ENCODE peak calls at places on chromosome X, in ten cellular contexts. X is WTC11; M is naive thymus-derived CD4-positive, alpha-beta T cell; C is BJ; A is GM19239; T is activated CD4-positive, CD25-positive, alpha-beta regulatory T cell treated with anti-CD3 and anti-CD28 coated beads, Interleukin-2, amount 50 U/mL, for 72 hours; F is lung; L is dorsolateral prefrontal cortex; I is NCI-H774; Z is upper lobe of left lung. U is an unnamed sample.

GRCh38 chrX:118513120-118513899 is 17.7 kb downstream of the DOCK11 start:
- DNase-seq in X (no peak), M (no peak), C (no peak), A (no peak), T (no peak), F (no peak), L (no peak), I (no peak), Z (no peak), U (no peak)

GRCh38 chrX:119696251-119696890 is 3.4 kb upstream of the SEPTIN6 start:
- DNase-seq in X (no peak), M (no peak), C (no peak), A (no peak), T (no peak), F (no peak), L (no peak), I (no peak), Z (no peak), U (no peak)

GRCh38 chrX:155893513-155893912 is 12.4 kb downstream of the VAMP7 start:
- DNase-seq in X (no peak), M (no peak), C (no peak), A (no peak), T (no peak), F (no peak), L (no peak), I (no peak), Z (no peak), U (no peak)

GRCh38 chrX:68699960-68700746 is 52.7 kb downstream of the STARD8 start:
- DNase-seq in X (no peak), M (no peak), C (no peak), A (no peak), T (no peak), F (no peak), L (no peak), I (no peak), Z (no peak), U (no peak)

GRCh38 chrX:112668476-112669404 is 11.0 kb downstream of the LHFPL1 start:
- DNase-seq in X (no peak), M (no peak), C (no peak), A (no peak), T (no peak), F (no peak), L (no peak), I (no peak), Z (no peak), U (no peak)

GRCh38 chrX:16772460-16772859 is 13.8 kb upstream of the TXLNG start:
- DNase-seq in X (peak), M (no peak), C (no peak), A (no peak), T (no peak), F (no peak), L (no peak), I (no peak), Z (no peak), U (no peak)

GRCh38 chrX:110178179-110178865 is 139.6 kb downstream of the AMMECR1 start:
- DNase-seq in X (no peak), M (no peak), C (no peak), A (no peak), T (no peak), F (no peak), L (no peak), I (no peak), Z (no peak), U (no peak)

GRCh38 chrX:154603438-154604430 is 15.3 kb downstream of the CTAG1B start:
- DNase-seq in X (no peak), M (no peak), C (no peak), A (no peak), T (no peak), F (no peak), L (no peak), I (no peak), Z (peak), U (no peak)

GRCh38 chrX:2751291-2751690 is 549 bp upstream of the XG start:
- DNase-seq in X (no peak), M (no peak), C (no peak), A (no peak), T (no peak), F (no peak), L (no peak), I (no peak), Z (no peak), U (no peak)

GRCh38 chrX:41276661-41277506 is 57.1 kb upstream of the DDX3X start:
- DNase-seq in X (no peak), M (no peak), C (no peak), A (no peak), T (no peak), F (no peak), L (no peak), I (no peak), Z (no peak), U (peak)

GRCh38 chrX:72042860-72043248 is 88.9 kb downstream of the RTL5 start:
- DNase-seq in X (no peak), M (no peak), C (no peak), A (no peak), T (no peak), F (no peak), L (no peak), I (no peak), Z (no peak), U (no peak)

GRCh38 chrX:78321809-78322208 is 5.6 kb downstream of the CYSLTR1 start:
- DNase-seq in X (no peak), M (peak), C (no peak), A (no peak), T (no peak), F (peak), L (no peak), I (no peak), Z (no peak), U (peak)

GRCh38 chrX:133859336-133859735 is 126.1 kb downstream of the GPC3 start:
- DNase-seq in X (no peak), M (no peak), C (no peak), A (no peak), T (no peak), F (no peak), L (no peak), I (no peak), Z (no peak), U (no peak)

GRCh38 chrX:153966841-153967535 is 4.6 kb downstream of the HCFC1 start:
- DNase-seq in X (no peak), M (peak), C (no peak), A (no peak), T (no peak), F (no peak), L (no peak), I (no peak), Z (no peak), U (peak)

GRCh38 chrX:109830704-109831206 is 97.7 kb upstream of the ACSL4 start:
- DNase-seq in X (no peak), M (no peak), C (no peak), A (no peak), T (no peak), F (no peak), L (no peak), I (no peak), Z (no peak), U (no peak)

GRCh38 chrX:101223226-101223625 is 3.6 kb downstream of the DRP2 start:
- DNase-seq in X (no peak), M (no peak), C (no peak), A (no peak), T (no peak), F (no peak), L (no peak), I (no peak), Z (no peak), U (no peak)

GRCh38 chrX:18674417-18674787 is 2.5 kb upstream of the RS1 start:
- DNase-seq in X (peak), M (peak), C (no peak), A (no peak), T (peak), F (no peak), L (no peak), I (no peak), Z (peak), U (peak)

GRCh38 chrX:111837226-111837625 is 38.8 kb upstream of the TRPC5OS start:
- DNase-seq in X (no peak), M (no peak), C (no peak), A (no peak), T (no peak), F (no peak), L (no peak), I (peak), Z (no peak), U (no peak)

GRCh38 chrX:13669246-13669689 is 16.3 kb downstream of the TCEANC start:
- DNase-seq in X (no peak), M (peak), C (peak), A (no peak), T (no peak), F (peak), L (no peak), I (peak), Z (no peak), U (peak)

GRCh38 chrX:46325312-46325877 is 219.8 kb downstream of the ZNF674 start:
- DNase-seq in X (peak), M (no peak), C (no peak), A (no peak), T (no peak), F (peak), L (no peak), I (no peak), Z (no peak), U (peak)

GRCh38 chrX:45344597-45344996 is 143.9 kb upstream of the DIPK2B start:
- DNase-seq in X (no peak), M (no peak), C (no peak), A (no peak), T (no peak), F (no peak), L (no peak), I (no peak), Z (no peak), U (no peak)

GRCh38 chrX:42384956-42385355 is 393.0 kb downstream of the PPP1R2C start:
- DNase-seq in X (no peak), M (no peak), C (no peak), A (no peak), T (no peak), F (no peak), L (no peak), I (no peak), Z (no peak), U (no peak)